ENCODE peak calls at places on chromosome 1, in five cellular contexts. P is thyroid gland, V is T-helper 9 cell, H is 8988T, E is hippocampal formation. T is an unnamed sample.

GRCh38 chr1:30782361-30783243 is 25.0 kb upstream of the LAPTM5 start:
- DNase-seq in E (peak), P (peak), H (peak), V (peak), T (peak)

GRCh38 chr1:1511533-1512285 is at the start of gene ATAD3A:
- DNase-seq in P (peak), H (peak), E (peak), V (peak), T (peak)

GRCh38 chr1:233505130-233505529 is 108.8 kb upstream of the KCNK1 start:
- DNase-seq in E (no peak), V (no peak), H (no peak), P (no peak), T (no peak)

GRCh38 chr1:214344897-214345296 is 63.9 kb downstream of the SMYD2 start:
- DNase-seq in E (no peak), P (no peak), V (no peak), H (no peak), T (no peak)

GRCh38 chr1:239896980-239897379 is 194.7 kb upstream of the FMN2 start:
- DNase-seq in P (no peak), E (no peak), V (no peak), H (no peak), T (no peak)

GRCh38 chr1:164712131-164713031 is 153.4 kb downstream of the PBX1 start:
- DNase-seq in P (no peak), V (no peak), E (no peak), H (no peak), T (no peak)

GRCh38 chr1:9867408-9868243 is 42.4 kb downstream of the CTNNBIP1 start:
- DNase-seq in P (peak), V (peak), E (peak), H (peak), T (peak)

GRCh38 chr1:20698195-20698910 is 19.5 kb downstream of the KIF17 start:
- DNase-seq in V (no peak), H (no peak), E (no peak), P (no peak), T (no peak)

GRCh38 chr1:156494309-156494895 is 6.2 kb downstream of the MEF2D start:
- DNase-seq in P (no peak), V (no peak), E (no peak), H (no peak), T (no peak)

GRCh38 chr1:25848531-25848930 is 10.7 kb downstream of the AUNIP start:
- DNase-seq in P (no peak), H (no peak), E (no peak), V (no peak), T (no peak)

GRCh38 chr1:31753623-31754349 is 10.4 kb downstream of the ADGRB2 start:
- DNase-seq in V (no peak), H (no peak), P (peak), E (peak), T (no peak)

GRCh38 chr1:112618114-112618720 is 724 bp downstream of the ST7L start:
- DNase-seq in V (no peak), E (no peak), H (no peak), P (no peak), T (no peak)

GRCh38 chr1:32894681-32895080 is 6.5 kb downstream of the TMEM54 start:
- DNase-seq in E (no peak), P (no peak), V (no peak), H (no peak), T (no peak)